ENCODE peak calls at places on chromosomes 11 and 22, in eight cellular contexts. One of them, this sample, is unnamed.

GRCh38 chr11:103471546-103471945 is 362.3 kb downstream of the DYNC2H1 start:
- DNase-seq in brain microvascular endothelial cell: no peak
- DNase-seq in stimulated activated CD4-positive, alpha-beta T cell treated with anti-CD3 and anti-CD28 coated beads, Interleukin-1b, Interleukin-23, amount 100 ng/mL, for 24 hours: no peak
- DNase-seq in central memory CD4-positive, alpha-beta T cell: no peak
- DNase-seq in right cardiac atrium: no peak
- DNase-seq in HFF-Myc: no peak
- DNase-seq in breast epithelium: no peak
- DNase-seq in D341Med: no peak
- DNase-seq in this sample: no peak

GRCh38 chr11:127965947-127966668 is 621.2 kb downstream of the ETS1 start:
- DNase-seq in D341Med: no peak
- DNase-seq in stimulated activated CD4-positive, alpha-beta T cell treated with anti-CD3 and anti-CD28 coated beads, Interleukin-1b, Interleukin-23, amount 100 ng/mL, for 24 hours: no peak
- DNase-seq in central memory CD4-positive, alpha-beta T cell: no peak
- DNase-seq in brain microvascular endothelial cell: no peak
- DNase-seq in breast epithelium: no peak
- DNase-seq in HFF-Myc: no peak
- DNase-seq in right cardiac atrium: no peak
- DNase-seq in this sample: no peak

GRCh38 chr22:40289991-40290459 is 56.3 kb upstream of the ADSL start:
- DNase-seq in breast epithelium: no peak
- DNase-seq in D341Med: no peak
- DNase-seq in right cardiac atrium: peak; percentile 25
- DNase-seq in stimulated activated CD4-positive, alpha-beta T cell treated with anti-CD3 and anti-CD28 coated beads, Interleukin-1b, Interleukin-23, amount 100 ng/mL, for 24 hours: peak; percentile 35
- DNase-seq in brain microvascular endothelial cell: peak; percentile 39
- DNase-seq in central memory CD4-positive, alpha-beta T cell: peak; percentile 79
- DNase-seq in HFF-Myc: no peak
- DNase-seq in this sample: peak; percentile 7

GRCh38 chr22:49197500-49197899 is 630.2 kb downstream of the BRD1 start:
- DNase-seq in breast epithelium: no peak
- DNase-seq in stimulated activated CD4-positive, alpha-beta T cell treated with anti-CD3 and anti-CD28 coated beads, Interleukin-1b, Interleukin-23, amount 100 ng/mL, for 24 hours: no peak
- DNase-seq in D341Med: no peak
- DNase-seq in central memory CD4-positive, alpha-beta T cell: no peak
- DNase-seq in HFF-Myc: no peak
- DNase-seq in right cardiac atrium: no peak
- DNase-seq in brain microvascular endothelial cell: no peak
- DNase-seq in this sample: no peak

GRCh38 chr11:33391893-33392251 is 134.7 kb downstream of the HIPK3 start:
- DNase-seq in central memory CD4-positive, alpha-beta T cell: no peak
- DNase-seq in brain microvascular endothelial cell: no peak
- DNase-seq in right cardiac atrium: no peak
- DNase-seq in stimulated activated CD4-positive, alpha-beta T cell treated with anti-CD3 and anti-CD28 coated beads, Interleukin-1b, Interleukin-23, amount 100 ng/mL, for 24 hours: no peak
- DNase-seq in D341Med: no peak
- DNase-seq in breast epithelium: no peak
- DNase-seq in HFF-Myc: no peak
- DNase-seq in this sample: no peak

GRCh38 chr11:134670961-134671370 is 258.9 kb upstream of the B3GAT1 start:
- DNase-seq in right cardiac atrium: no peak
- DNase-seq in HFF-Myc: no peak
- DNase-seq in stimulated activated CD4-positive, alpha-beta T cell treated with anti-CD3 and anti-CD28 coated beads, Interleukin-1b, Interleukin-23, amount 100 ng/mL, for 24 hours: no peak
- DNase-seq in breast epithelium: no peak
- DNase-seq in brain microvascular endothelial cell: no peak
- DNase-seq in D341Med: no peak
- DNase-seq in central memory CD4-positive, alpha-beta T cell: no peak
- DNase-seq in this sample: no peak

GRCh38 chr11:5123802-5124521 is 14.2 kb downstream of the OR52A5 start:
- DNase-seq in stimulated activated CD4-positive, alpha-beta T cell treated with anti-CD3 and anti-CD28 coated beads, Interleukin-1b, Interleukin-23, amount 100 ng/mL, for 24 hours: peak; percentile 7
- DNase-seq in HFF-Myc: peak; percentile 20
- DNase-seq in breast epithelium: peak; percentile 20
- DNase-seq in D341Med: peak; percentile 36
- DNase-seq in right cardiac atrium: peak; percentile 44
- DNase-seq in brain microvascular endothelial cell: peak; percentile 81
- DNase-seq in central memory CD4-positive, alpha-beta T cell: peak; percentile 15
- DNase-seq in this sample: peak; percentile 76

GRCh38 chr11:83063073-83063754 is 8.5 kb downstream of the RAB30 start:
- DNase-seq in right cardiac atrium: no peak
- DNase-seq in central memory CD4-positive, alpha-beta T cell: peak; percentile 33
- DNase-seq in breast epithelium: no peak
- DNase-seq in D341Med: no peak
- DNase-seq in HFF-Myc: no peak
- DNase-seq in brain microvascular endothelial cell: no peak
- DNase-seq in stimulated activated CD4-positive, alpha-beta T cell treated with anti-CD3 and anti-CD28 coated beads, Interleukin-1b, Interleukin-23, amount 100 ng/mL, for 24 hours: no peak
- DNase-seq in this sample: peak; percentile 81

GRCh38 chr22:39456262-39457046 is at the start of gene MGAT3:
- DNase-seq in HFF-Myc: no peak
- DNase-seq in breast epithelium: no peak
- DNase-seq in right cardiac atrium: no peak
- DNase-seq in D341Med: peak; percentile 54
- DNase-seq in brain microvascular endothelial cell: no peak
- DNase-seq in central memory CD4-positive, alpha-beta T cell: no peak
- DNase-seq in stimulated activated CD4-positive, alpha-beta T cell treated with anti-CD3 and anti-CD28 coated beads, Interleukin-1b, Interleukin-23, amount 100 ng/mL, for 24 hours: no peak
- DNase-seq in this sample: no peak

GRCh38 chr11:79610139-79610538 is 169.3 kb upstream of the TENM4 start:
- DNase-seq in breast epithelium: no peak
- DNase-seq in stimulated activated CD4-positive, alpha-beta T cell treated with anti-CD3 and anti-CD28 coated beads, Interleukin-1b, Interleukin-23, amount 100 ng/mL, for 24 hours: no peak
- DNase-seq in HFF-Myc: no peak
- DNase-seq in D341Med: no peak
- DNase-seq in central memory CD4-positive, alpha-beta T cell: no peak
- DNase-seq in right cardiac atrium: no peak
- DNase-seq in brain microvascular endothelial cell: no peak
- DNase-seq in this sample: no peak

GRCh38 chr11:133980665-133981064 is 23.9 kb upstream of the IGSF9B start:
- DNase-seq in D341Med: no peak
- DNase-seq in HFF-Myc: no peak
- DNase-seq in central memory CD4-positive, alpha-beta T cell: no peak
- DNase-seq in right cardiac atrium: no peak
- DNase-seq in breast epithelium: no peak
- DNase-seq in stimulated activated CD4-positive, alpha-beta T cell treated with anti-CD3 and anti-CD28 coated beads, Interleukin-1b, Interleukin-23, amount 100 ng/mL, for 24 hours: no peak
- DNase-seq in brain microvascular endothelial cell: no peak
- DNase-seq in this sample: no peak

GRCh38 chr11:62921573-62922188 is 518 bp upstream of the CHRM1 start:
- DNase-seq in central memory CD4-positive, alpha-beta T cell: no peak
- DNase-seq in right cardiac atrium: no peak
- DNase-seq in D341Med: no peak
- DNase-seq in stimulated activated CD4-positive, alpha-beta T cell treated with anti-CD3 and anti-CD28 coated beads, Interleukin-1b, Interleukin-23, amount 100 ng/mL, for 24 hours: no peak
- DNase-seq in brain microvascular endothelial cell: peak; percentile 7
- DNase-seq in breast epithelium: no peak
- DNase-seq in HFF-Myc: no peak
- DNase-seq in this sample: no peak

GRCh38 chr22:33328789-33329296 is 270.7 kb upstream of the SYN3 start:
- DNase-seq in brain microvascular endothelial cell: peak; percentile 96
- DNase-seq in central memory CD4-positive, alpha-beta T cell: no peak
- DNase-seq in HFF-Myc: no peak
- DNase-seq in right cardiac atrium: no peak
- DNase-seq in breast epithelium: no peak
- DNase-seq in D341Med: no peak
- DNase-seq in stimulated activated CD4-positive, alpha-beta T cell treated with anti-CD3 and anti-CD28 coated beads, Interleukin-1b, Interleukin-23, amount 100 ng/mL, for 24 hours: no peak
- DNase-seq in this sample: peak; percentile 50

GRCh38 chr22:19615001-19615461 is 90.8 kb upstream of the CLDN5 start:
- DNase-seq in breast epithelium: no peak
- DNase-seq in right cardiac atrium: no peak
- DNase-seq in HFF-Myc: no peak
- DNase-seq in D341Med: peak; percentile 23
- DNase-seq in stimulated activated CD4-positive, alpha-beta T cell treated with anti-CD3 and anti-CD28 coated beads, Interleukin-1b, Interleukin-23, amount 100 ng/mL, for 24 hours: no peak
- DNase-seq in central memory CD4-positive, alpha-beta T cell: no peak
- DNase-seq in brain microvascular endothelial cell: no peak
- DNase-seq in this sample: no peak